ENCODE peak calls at places on chromosomes 3 and 15, in five cellular contexts. B, Q, G, N and F are unnamed samples.

GRCh38 chr3:185120126-185120525 is 32.7 kb downstream of the C3orf70 start:
- DNase-seq in G (no peak), Q (no peak), B (no peak), N (no peak), F (no peak)

GRCh38 chr3:6228958-6229683 is 631.8 kb upstream of the GRM7 start:
- DNase-seq in Q (no peak), G (no peak), B (no peak), N (no peak), F (no peak)

GRCh38 chr3:128616516-128617269 is 33.9 kb downstream of the RPN1 start:
- DNase-seq in B (no peak), Q (no peak), G (no peak), N (no peak), F (no peak)

GRCh38 chr3:152607179-152607578 is 227.8 kb upstream of the P2RY1 start:
- DNase-seq in G (no peak), N (no peak), B (no peak), Q (no peak), F (no peak)

GRCh38 chr15:39728844-39729243 is 53.8 kb downstream of the FSIP1 start:
- DNase-seq in B (no peak), Q (peak; percentile 28), G (no peak), N (no peak), F (peak; percentile 23)

GRCh38 chr3:184565421-184566211 is 4.0 kb downstream of the EPHB3 start:
- DNase-seq in Q (peak; percentile 31), N (peak; percentile 76), G (no peak), B (no peak), F (peak; percentile 80)

GRCh38 chr3:31294430-31295149 is 238.1 kb upstream of the STT3B start:
- DNase-seq in N (no peak), B (no peak), Q (no peak), G (no peak), F (no peak)

GRCh38 chr3:43477600-43477999 is 144.2 kb downstream of the ANO10 start:
- DNase-seq in N (no peak), Q (no peak), G (peak; percentile 27), B (peak; percentile 30), F (no peak)

GRCh38 chr3:157070600-157070999 is 89.3 kb downstream of the CCNL1 start:
- DNase-seq in Q (no peak), N (no peak), B (no peak), G (no peak), F (no peak)

GRCh38 chr3:134348524-134348923 is 25.7 kb downstream of the AMOTL2 start:
- DNase-seq in B (peak; percentile 74), G (no peak), N (no peak), Q (no peak), F (no peak)

GRCh38 chr3:102129774-102130608 is 280.7 kb downstream of the NFKBIZ start:
- DNase-seq in G (no peak), B (no peak), Q (peak; percentile 92), N (peak; percentile 38), F (peak; percentile 86)

GRCh38 chr15:58988011-58988785 is 735 bp downstream of the RNF111 start:
- DNase-seq in N (no peak), G (peak; percentile 81), B (peak; percentile 74), Q (peak; percentile 43), F (peak; percentile 64)

GRCh38 chr3:140863481-140864084 is 78.1 kb upstream of the SLC25A36 start:
- DNase-seq in G (peak; percentile 35), N (no peak), Q (peak; percentile 72), B (peak; percentile 13), F (peak; percentile 53)

GRCh38 chr15:25250906-25251622 is 187.8 kb downstream of the UBE3A start:
- DNase-seq in N (no peak), Q (no peak), B (peak; percentile 4), G (no peak), F (no peak)

GRCh38 chr15:80730931-80731330 is 35.8 kb downstream of the ABHD17C start:
- DNase-seq in B (no peak), G (no peak), N (no peak), Q (no peak), F (no peak)

GRCh38 chr3:150216866-150217600 is 191.1 kb upstream of the TSC22D2 start:
- DNase-seq in N (no peak), B (no peak), Q (no peak), G (no peak), F (no peak)

GRCh38 chr15:100726426-100727190 is 124.2 kb downstream of the ASB7 start:
- DNase-seq in Q (no peak), N (no peak), G (peak; percentile 5), B (no peak), F (no peak)

GRCh38 chr3:171974986-171975837 is 64.2 kb upstream of the FNDC3B start:
- DNase-seq in Q (peak; percentile 84), N (peak; percentile 61), G (no peak), B (no peak), F (peak; percentile 92)

GRCh38 chr15:69460481-69460880 is 7.9 kb downstream of the RPLP1 start:
- DNase-seq in Q (no peak), B (no peak), N (no peak), G (no peak), F (no peak)

GRCh38 chr15:36370735-36371115 is 208.7 kb upstream of the CDIN1 start:
- DNase-seq in B (no peak), N (no peak), G (no peak), Q (peak; percentile 63), F (peak; percentile 73)

GRCh38 chr15:90603893-90604292 is 74.2 kb downstream of the CRTC3 start:
- DNase-seq in N (no peak), B (no peak), Q (peak; percentile 43), G (no peak), F (peak; percentile 27)

GRCh38 chr3:149529099-149529498 is 54.6 kb downstream of the TM4SF4 start:
- DNase-seq in Q (no peak), G (no peak), N (no peak), B (no peak), F (no peak)

GRCh38 chr3:73727117-73727802 is 102.5 kb upstream of the PDZRN3 start:
- DNase-seq in G (no peak), B (peak; percentile 46), N (no peak), Q (peak; percentile 98), F (peak; percentile 92)

GRCh38 chr3:167350245-167350862 is 29.7 kb downstream of the ZBBX start:
- DNase-seq in Q (peak; percentile 3), G (no peak), B (no peak), N (no peak), F (peak; percentile 12)
- TF ChIP-seq CTCF in Q (peak; percentile 26), G (peak; percentile 72), B (peak; percentile 79), N (peak; percentile 39), F (peak; percentile 18)

DNA sequence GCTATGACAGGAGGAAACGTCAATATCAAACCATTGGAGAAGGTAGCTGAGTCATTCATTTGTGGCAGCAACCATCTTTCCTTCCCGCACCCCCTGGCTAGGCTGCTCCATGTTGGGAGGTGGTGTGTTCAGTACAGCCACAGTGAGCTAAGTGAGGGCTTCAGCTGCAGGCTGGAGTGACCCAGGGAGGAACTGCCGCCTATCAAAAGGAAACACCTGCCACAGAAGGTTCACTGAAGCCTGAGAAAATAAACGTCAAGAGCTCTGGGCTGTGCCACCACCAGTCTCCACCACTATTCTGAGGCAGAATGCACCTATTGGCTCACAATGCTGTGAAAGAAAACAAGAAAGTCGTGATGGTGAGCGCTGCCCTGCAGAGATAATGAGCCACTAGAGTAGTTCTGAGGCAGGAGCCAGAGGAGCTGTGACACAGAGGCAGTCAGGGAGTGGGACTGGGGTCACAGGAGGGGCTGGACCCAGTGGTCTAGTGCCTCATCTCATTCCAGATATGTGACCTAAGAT is 34.8 kb upstream of the CD47 start:
- DNase-seq in B (no peak), G (no peak), Q (no peak), N (no peak), F (no peak)
- H3K4me3 ChIP-seq in B (no peak overlapping the region), G (no peak overlapping the region), Q (no peak overlapping the region), N (no peak overlapping the region), F (no peak overlapping the region)

DNA sequence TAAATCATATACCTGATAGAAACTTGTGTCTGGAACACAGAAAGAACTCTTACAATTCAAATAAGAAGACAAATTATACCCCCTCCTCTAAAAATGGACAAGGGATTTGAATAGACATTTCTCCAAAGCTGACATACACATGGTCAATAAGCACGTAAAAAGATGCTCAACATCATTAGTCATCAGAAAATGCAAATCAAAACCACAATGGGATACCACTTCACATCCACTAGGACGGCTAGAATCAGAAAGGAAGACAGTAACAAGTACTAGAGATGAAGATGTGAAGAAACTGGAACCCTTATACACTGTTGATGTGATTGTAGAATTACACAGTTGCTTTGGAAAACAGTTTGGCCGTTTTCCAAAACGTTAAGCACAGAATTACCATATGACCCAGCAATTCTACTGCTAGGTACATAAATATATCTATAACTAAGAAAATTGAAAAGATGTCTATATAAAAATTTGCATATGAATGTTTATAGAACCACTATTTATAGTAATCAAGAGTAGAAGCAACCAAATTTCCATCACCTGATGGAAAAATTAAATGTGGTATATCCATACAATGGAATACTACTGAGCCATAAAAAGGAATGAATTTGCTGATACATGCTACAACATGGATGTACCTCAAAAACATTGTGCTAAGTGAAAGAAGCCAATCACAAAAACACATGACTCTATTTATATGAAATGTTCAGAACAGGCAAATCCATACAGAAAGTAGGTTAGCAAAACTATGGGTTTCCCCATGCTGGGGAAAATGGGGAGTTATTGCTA is 60.8 kb downstream of the GREM1 start:
- DNase-seq in N (no peak), B (no peak), G (no peak), Q (no peak), F (no peak)
- TF ChIP-seq CTCF in N (no peak), B (no peak), G (no peak), Q (no peak), F (no peak)

DNA sequence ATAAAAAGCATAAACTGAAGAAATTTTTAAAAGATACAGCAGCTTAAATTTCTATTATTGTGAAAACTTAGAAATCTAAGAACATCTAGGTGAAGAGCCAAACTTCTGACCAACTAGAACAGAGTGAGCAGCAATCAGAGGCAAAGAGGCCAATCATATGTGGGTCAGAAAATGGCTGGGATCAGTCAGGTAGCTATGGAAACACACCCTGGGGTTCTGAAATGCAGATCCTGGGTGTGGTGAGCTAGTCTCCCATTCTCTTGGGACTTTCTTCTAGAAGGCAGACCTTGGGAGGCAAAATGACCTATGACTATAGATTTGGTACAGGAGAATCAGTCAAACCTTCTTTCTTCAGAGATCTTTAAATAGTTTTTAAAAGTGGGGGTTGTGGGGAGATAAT is 385.9 kb downstream of the TBC1D5 start:
- DNase-seq in N (no peak), B (no peak), G (no peak), Q (no peak), F (no peak)
- H3K4me3 ChIP-seq in N (no peak overlapping the region), B (no peak overlapping the region), G (no peak overlapping the region), Q (no peak overlapping the region), F (no peak overlapping the region)